ENCODE peak calls at places on chromosomes 7 and 10, in seven cellular contexts. L is fibroblast of lung, C is kidney glomerular epithelial cell, G is omental fat pad, Z is neuronal stem cell, Y is NCI-H345, Q is AG08396. F is an unnamed sample.

GRCh38 chr10:78177013-78177370 is 143.3 kb downstream of the RPS24 start:
- DNase-seq in L (peak), C (no peak), G (no peak), Z (peak), Y (no peak), Q (no peak), F (no peak)

GRCh38 chr10:20888620-20889337 is 8.3 kb downstream of the NEBL start:
- DNase-seq in L (no peak), C (no peak), G (no peak), Z (no peak), Y (no peak), Q (no peak), F (no peak)

GRCh38 chr10:96513686-96514551 is at the start of gene TLL2:
- DNase-seq in L (peak), C (peak), G (peak), Z (peak), Y (peak), Q (peak), F (no peak)

GRCh38 chr7:105352018-105352612 is 36.6 kb downstream of the SRPK2 start:
- DNase-seq in L (peak), C (peak), G (no peak), Z (no peak), Y (no peak), Q (peak), F (no peak)

GRCh38 chr10:76301950-76302349 is 870.5 kb downstream of the LRMDA start:
- DNase-seq in L (no peak), C (peak), G (no peak), Z (no peak), Y (peak), Q (no peak), F (no peak)

GRCh38 chr10:71767420-71768035 is 5.8 kb downstream of the VSIR start:
- DNase-seq in L (peak), C (no peak), G (no peak), Z (no peak), Y (no peak), Q (no peak), F (no peak)

GRCh38 chr7:92034116-92034515 is 93.5 kb downstream of the AKAP9 start:
- DNase-seq in L (no peak), C (no peak), G (no peak), Z (no peak), Y (no peak), Q (no peak), F (no peak)

GRCh38 chr10:103685880-103686669 is 169.3 kb downstream of the SH3PXD2A start:
- DNase-seq in L (peak), C (peak), G (peak), Z (peak), Y (peak), Q (peak), F (no peak)

GRCh38 chr10:13206546-13207443 is 27.4 kb downstream of the UCMA start:
- DNase-seq in L (peak), C (no peak), G (no peak), Z (no peak), Y (no peak), Q (no peak), F (no peak)

GRCh38 chr7:81684513-81685262 is 85.2 kb downstream of the HGF start:
- DNase-seq in L (peak), C (peak), G (peak), Z (peak), Y (peak), Q (peak), F (no peak)

GRCh38 chr7:36032362-36032818 is 120.7 kb upstream of the EEPD1 start:
- DNase-seq in L (peak), C (no peak), G (no peak), Z (no peak), Y (no peak), Q (peak), F (no peak)

GRCh38 chr7:112152186-112152585 is 54.0 kb downstream of the DOCK4 start:
- DNase-seq in L (no peak), C (no peak), G (no peak), Z (no peak), Y (no peak), Q (no peak), F (no peak)

F was measured in cortex of kidney.